ENCODE peak calls at places on chromosome 13, in eight cellular contexts. One of them, this sample, is unnamed. For H3K4me1, the result is how much of the 10 kb centered on the place peaks cover.

GRCh38 chr13:46606915-46607413 is 54.0 kb downstream of the LRCH1 start:
- DNase-seq in gastrocnemius medialis: no peak
- DNase-seq in A549: no peak
- DNase-seq in fibroblast of lung: no peak
- DNase-seq in mesendoderm: peak
- DNase-seq in thoracic aorta: no peak
- DNase-seq in psoas muscle: no peak
- DNase-seq in neural progenitor cell: no peak
- DNase-seq in this sample: no peak

GRCh38 chr13:20337894-20338551 is 105.9 kb upstream of the GJB6 start:
- DNase-seq in A549: no peak
- DNase-seq in neural progenitor cell: no peak
- DNase-seq in thoracic aorta: no peak
- DNase-seq in psoas muscle: no peak
- DNase-seq in mesendoderm: no peak
- DNase-seq in gastrocnemius medialis: no peak
- DNase-seq in fibroblast of lung: no peak
- DNase-seq in this sample: no peak

GRCh38 chr13:113533441-113533840 is 42.9 kb upstream of the DCUN1D2 start:
- DNase-seq in gastrocnemius medialis: no peak
- DNase-seq in neural progenitor cell: no peak
- DNase-seq in psoas muscle: no peak
- DNase-seq in A549: no peak
- DNase-seq in mesendoderm: peak
- DNase-seq in thoracic aorta: no peak
- DNase-seq in fibroblast of lung: no peak
- DNase-seq in this sample: peak

GRCh38 chr13:67408823-67409222 is 178.7 kb upstream of the PCDH9 start:
- DNase-seq in A549: no peak
- DNase-seq in mesendoderm: peak
- DNase-seq in gastrocnemius medialis: no peak
- DNase-seq in psoas muscle: no peak
- DNase-seq in fibroblast of lung: no peak
- DNase-seq in thoracic aorta: no peak
- DNase-seq in neural progenitor cell: no peak
- DNase-seq in this sample: no peak

GRCh38 chr13:112588490-112589297 is 741 bp upstream of the TUBGCP3 start:
- DNase-seq in A549: no peak
- DNase-seq in psoas muscle: no peak
- DNase-seq in mesendoderm: peak
- DNase-seq in thoracic aorta: no peak
- DNase-seq in fibroblast of lung: no peak
- DNase-seq in gastrocnemius medialis: no peak
- DNase-seq in neural progenitor cell: no peak
- DNase-seq in this sample: no peak

GRCh38 chr13:34414616-34415015 is 527.5 kb upstream of the NBEA start:
- DNase-seq in neural progenitor cell: no peak
- DNase-seq in thoracic aorta: no peak
- DNase-seq in mesendoderm: no peak
- DNase-seq in psoas muscle: no peak
- DNase-seq in gastrocnemius medialis: no peak
- DNase-seq in A549: no peak
- DNase-seq in fibroblast of lung: no peak
- DNase-seq in this sample: no peak

GRCh38 chr13:93345061-93345460 is 118.5 kb downstream of the GPC6 start:
- DNase-seq in A549: no peak
- DNase-seq in gastrocnemius medialis: no peak
- DNase-seq in neural progenitor cell: no peak
- DNase-seq in fibroblast of lung: peak
- DNase-seq in psoas muscle: no peak
- DNase-seq in mesendoderm: peak
- DNase-seq in thoracic aorta: no peak
- DNase-seq in this sample: no peak

GRCh38 chr13:95707442-95708389 is 30.8 kb downstream of the DNAJC3 start:
- DNase-seq in mesendoderm: no peak
- DNase-seq in psoas muscle: no peak
- DNase-seq in gastrocnemius medialis: no peak
- DNase-seq in A549: no peak
- DNase-seq in neural progenitor cell: no peak
- DNase-seq in thoracic aorta: no peak
- DNase-seq in fibroblast of lung: no peak
- DNase-seq in this sample: no peak

GRCh38 chr13:36552334-36552733 is 120.0 kb downstream of the CCNA1 start:
- DNase-seq in thoracic aorta: no peak
- DNase-seq in mesendoderm: no peak
- DNase-seq in neural progenitor cell: no peak
- DNase-seq in fibroblast of lung: no peak
- DNase-seq in A549: no peak
- DNase-seq in gastrocnemius medialis: no peak
- DNase-seq in psoas muscle: no peak
- DNase-seq in this sample: no peak

GRCh38 chr13:84136582-84136981 is 254.3 kb upstream of the SLITRK1 start:
- DNase-seq in mesendoderm: no peak
- DNase-seq in A549: no peak
- DNase-seq in psoas muscle: no peak
- DNase-seq in gastrocnemius medialis: no peak
- DNase-seq in fibroblast of lung: no peak
- DNase-seq in neural progenitor cell: no peak
- DNase-seq in thoracic aorta: no peak
- DNase-seq in this sample: no peak

GRCh38 chr13:74191036-74191809 is 57.0 kb upstream of the KLF12 start:
- DNase-seq in A549: no peak
- DNase-seq in gastrocnemius medialis: no peak
- DNase-seq in psoas muscle: no peak
- DNase-seq in fibroblast of lung: peak
- DNase-seq in neural progenitor cell: peak
- DNase-seq in mesendoderm: no peak
- DNase-seq in thoracic aorta: no peak
- DNase-seq in this sample: no peak

GRCh38 chr13:59607780-59608233 is 555.9 kb downstream of the DIAPH3 start:
- DNase-seq in neural progenitor cell: no peak
- DNase-seq in psoas muscle: no peak
- DNase-seq in A549: no peak
- DNase-seq in gastrocnemius medialis: no peak
- DNase-seq in thoracic aorta: no peak
- DNase-seq in mesendoderm: peak
- DNase-seq in fibroblast of lung: no peak
- DNase-seq in this sample: no peak

GRCh38 chr13:113149711-113150544 is 8.5 kb upstream of the PROZ start:
- DNase-seq in psoas muscle: no peak
- DNase-seq in mesendoderm: no peak
- DNase-seq in neural progenitor cell: no peak
- DNase-seq in fibroblast of lung: no peak
- DNase-seq in gastrocnemius medialis: no peak
- DNase-seq in A549: no peak
- DNase-seq in thoracic aorta: no peak
- DNase-seq in this sample: no peak

GRCh38 chr13:113771709-113772331 is 12.8 kb downstream of the TMEM255B start:
- DNase-seq in psoas muscle: no peak
- DNase-seq in fibroblast of lung: no peak
- DNase-seq in gastrocnemius medialis: no peak
- DNase-seq in mesendoderm: no peak
- DNase-seq in neural progenitor cell: no peak
- DNase-seq in thoracic aorta: no peak
- DNase-seq in A549: no peak
- DNase-seq in this sample: no peak

GRCh38 chr13:40315416-40316064 is 350.9 kb downstream of the FOXO1 start:
- DNase-seq in fibroblast of lung: peak
- DNase-seq in mesendoderm: peak
- DNase-seq in A549: no peak
- DNase-seq in gastrocnemius medialis: no peak
- DNase-seq in thoracic aorta: no peak
- DNase-seq in neural progenitor cell: no peak
- DNase-seq in psoas muscle: peak
- DNase-seq in this sample: no peak

GRCh38 chr13:41193469-41193868 is 900 bp downstream of the KBTBD7 start:
- DNase-seq in neural progenitor cell: no peak
- DNase-seq in thoracic aorta: no peak
- DNase-seq in gastrocnemius medialis: no peak
- DNase-seq in A549: no peak
- DNase-seq in psoas muscle: no peak
- DNase-seq in fibroblast of lung: no peak
- DNase-seq in mesendoderm: no peak
- DNase-seq in this sample: no peak

GRCh38 chr13:32233062-32233461 is 82.1 kb downstream of the ZAR1L start:
- DNase-seq in mesendoderm: no peak
- DNase-seq in A549: no peak
- DNase-seq in psoas muscle: no peak
- DNase-seq in fibroblast of lung: no peak
- DNase-seq in thoracic aorta: no peak
- DNase-seq in gastrocnemius medialis: no peak
- DNase-seq in neural progenitor cell: no peak
- DNase-seq in this sample: no peak

GRCh38 chr13:32228330-32229041 is 86.7 kb downstream of the ZAR1L start:
- DNase-seq in gastrocnemius medialis: no peak
- DNase-seq in fibroblast of lung: peak
- DNase-seq in A549: peak
- DNase-seq in thoracic aorta: no peak
- DNase-seq in psoas muscle: no peak
- DNase-seq in neural progenitor cell: no peak
- DNase-seq in mesendoderm: peak
- DNase-seq in this sample: no peak

GRCh38 chr13:32225494-32225931 is 89.7 kb downstream of the ZAR1L start:
- DNase-seq in mesendoderm: peak
- DNase-seq in gastrocnemius medialis: no peak
- DNase-seq in thoracic aorta: no peak
- DNase-seq in A549: no peak
- DNase-seq in fibroblast of lung: peak
- DNase-seq in neural progenitor cell: no peak
- DNase-seq in psoas muscle: no peak
- DNase-seq in this sample: no peak

GRCh38 chr13:32232263-32232662 is 82.9 kb downstream of the ZAR1L start:
- DNase-seq in A549: no peak
- DNase-seq in mesendoderm: no peak
- DNase-seq in fibroblast of lung: no peak
- DNase-seq in neural progenitor cell: no peak
- DNase-seq in thoracic aorta: no peak
- DNase-seq in gastrocnemius medialis: no peak
- DNase-seq in psoas muscle: no peak
- DNase-seq in this sample: no peak

GRCh38 chr13:32229443-32229842 is 85.7 kb downstream of the ZAR1L start:
- DNase-seq in neural progenitor cell: no peak
- DNase-seq in mesendoderm: no peak
- DNase-seq in psoas muscle: no peak
- DNase-seq in fibroblast of lung: peak
- DNase-seq in A549: no peak
- DNase-seq in thoracic aorta: no peak
- DNase-seq in gastrocnemius medialis: no peak
- DNase-seq in this sample: no peak
- H3K27ac ChIP-seq in neural progenitor cell: no peak
- H3K27ac ChIP-seq in mesendoderm: no peak
- H3K27ac ChIP-seq in psoas muscle: no peak
- H3K27ac ChIP-seq in fibroblast of lung: no peak
- H3K27ac ChIP-seq in A549: no peak
- H3K27ac ChIP-seq in thoracic aorta: no peak
- H3K27ac ChIP-seq in gastrocnemius medialis: no peak
- H3K27ac ChIP-seq in this sample: no peak

DNA sequence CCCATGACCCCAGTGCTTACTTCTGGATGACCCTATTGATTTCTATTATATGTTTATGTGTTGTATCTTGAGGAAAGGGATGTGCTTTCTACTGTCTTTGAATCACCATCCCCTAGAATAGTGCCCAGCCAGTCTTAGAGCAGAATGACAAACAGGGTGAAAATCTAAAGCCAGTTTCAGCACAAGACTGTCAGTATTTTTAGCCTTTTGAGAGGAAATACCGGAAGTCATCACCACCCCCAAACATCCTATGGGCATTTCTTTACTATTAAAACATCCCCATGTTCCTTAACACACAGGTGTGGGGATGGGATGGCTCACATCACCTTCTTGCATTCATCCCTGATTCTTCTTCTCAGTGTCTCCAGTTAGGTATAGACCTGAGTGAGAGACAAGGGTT is 52.1 kb upstream of the UBE2L5 start:
- DNase-seq in mesendoderm: no peak
- DNase-seq in A549: no peak
- DNase-seq in psoas muscle: no peak
- DNase-seq in neural progenitor cell: no peak
- DNase-seq in gastrocnemius medialis: no peak
- DNase-seq in thoracic aorta: no peak
- DNase-seq in fibroblast of lung: no peak
- DNase-seq in this sample: no peak
- H3K4me1 ChIP-seq in mesendoderm: under half
- H3K4me1 ChIP-seq in A549: under half
- H3K4me1 ChIP-seq in psoas muscle: under half
- H3K4me1 ChIP-seq in neural progenitor cell: under half
- H3K4me1 ChIP-seq in gastrocnemius medialis: under half
- H3K4me1 ChIP-seq in thoracic aorta: under half
- H3K4me1 ChIP-seq in fibroblast of lung: under half
- H3K4me1 ChIP-seq in this sample: under half

DNA sequence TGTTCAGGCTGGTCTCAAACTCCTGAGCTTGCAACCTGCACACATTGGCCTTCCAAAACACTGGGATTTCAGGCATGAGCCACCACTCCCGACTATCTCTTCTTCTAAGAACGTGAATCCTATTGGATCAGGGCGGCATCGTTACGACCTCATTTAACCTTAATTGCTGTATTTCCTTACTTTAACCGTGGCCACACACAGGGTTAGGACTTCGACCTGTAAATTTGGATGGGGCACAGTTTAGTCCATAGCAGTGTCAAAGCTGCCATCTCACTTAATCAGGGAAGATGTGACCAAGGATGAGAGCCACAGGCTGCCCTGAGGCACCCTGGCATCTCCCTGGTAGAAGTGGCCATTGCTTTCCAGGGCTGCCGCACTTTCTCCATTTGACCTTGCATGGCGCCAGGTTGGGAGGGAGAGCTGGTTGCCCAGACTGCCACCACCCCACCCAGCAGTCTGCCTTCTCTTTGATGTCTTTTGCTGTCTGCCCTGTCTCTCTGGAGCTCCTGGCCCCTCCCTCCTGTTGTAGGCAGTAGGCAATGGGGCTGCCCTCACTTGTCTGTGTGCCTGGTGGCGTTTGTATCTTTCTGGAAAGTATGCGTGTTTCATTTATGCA is 141.3 kb upstream of the RNF113B start:
- DNase-seq in A549: no peak
- DNase-seq in fibroblast of lung: no peak
- DNase-seq in psoas muscle: no peak
- DNase-seq in neural progenitor cell: no peak
- DNase-seq in gastrocnemius medialis: no peak
- DNase-seq in thoracic aorta: no peak
- DNase-seq in mesendoderm: no peak
- DNase-seq in this sample: no peak
- H3K27ac ChIP-seq in A549: no peak
- H3K27ac ChIP-seq in fibroblast of lung: no peak
- H3K27ac ChIP-seq in psoas muscle: no peak
- H3K27ac ChIP-seq in neural progenitor cell: no peak
- H3K27ac ChIP-seq in gastrocnemius medialis: no peak
- H3K27ac ChIP-seq in thoracic aorta: no peak
- H3K27ac ChIP-seq in mesendoderm: no peak
- H3K27ac ChIP-seq in this sample: no peak

DNA sequence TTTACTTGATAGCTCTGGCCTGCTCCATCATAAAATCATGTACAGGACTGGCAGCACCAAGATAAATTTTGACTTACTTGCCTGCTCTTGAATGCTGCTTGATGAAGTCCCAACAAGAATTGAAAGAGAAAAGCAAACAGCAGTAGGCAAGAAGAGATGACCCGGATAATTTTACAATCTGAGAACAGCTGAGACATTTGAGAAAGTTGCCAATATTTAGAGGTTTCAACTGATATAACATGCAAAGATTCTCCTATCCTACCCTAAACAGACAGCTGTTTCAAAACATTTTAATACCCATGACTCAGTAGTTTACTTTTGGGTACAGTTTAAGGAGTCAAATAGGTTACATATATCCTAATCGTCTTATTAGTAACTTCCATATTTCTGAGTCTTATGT is 5.9 kb downstream of the FRY start:
- DNase-seq in gastrocnemius medialis: no peak
- DNase-seq in neural progenitor cell: no peak
- DNase-seq in thoracic aorta: no peak
- DNase-seq in A549: no peak
- DNase-seq in mesendoderm: no peak
- DNase-seq in psoas muscle: no peak
- DNase-seq in fibroblast of lung: no peak
- DNase-seq in this sample: no peak
- H3K4me1 ChIP-seq in gastrocnemius medialis: under half
- H3K4me1 ChIP-seq in neural progenitor cell: under half
- H3K4me1 ChIP-seq in thoracic aorta: under half
- H3K4me1 ChIP-seq in A549: under half
- H3K4me1 ChIP-seq in mesendoderm: under half
- H3K4me1 ChIP-seq in psoas muscle: under half
- H3K4me1 ChIP-seq in fibroblast of lung: under half
- H3K4me1 ChIP-seq in this sample: under half